ENCODE peak calls at places on chromosomes 12 and 14, in four cellular contexts. K, P, O and A are unnamed samples.

GRCh38 chr12:96986883-96987523 is 79.9 kb downstream of the NEDD1 start:
- DNase-seq in K (peak), P (peak), O (no peak), A (peak)

GRCh38 chr14:69244946-69245345 is 15.0 kb upstream of the GALNT16 start:
- DNase-seq in K (no peak), P (no peak), O (no peak), A (no peak)

GRCh38 chr14:90753456-90754005 is 62.7 kb downstream of the TTC7B start:
- DNase-seq in K (no peak), P (no peak), O (no peak), A (no peak)

GRCh38 chr14:74464785-74465184 is 28.3 kb downstream of the NPC2 start:
- DNase-seq in K (no peak), P (no peak), O (no peak), A (no peak)

GRCh38 chr14:105517096-105517495 is 9.3 kb upstream of the TMEM121 start:
- DNase-seq in K (no peak), P (no peak), O (no peak), A (no peak)

GRCh38 chr12:15209782-15210181 is 11.4 kb downstream of the RERG start:
- DNase-seq in K (no peak), P (no peak), O (no peak), A (no peak)

GRCh38 chr14:53608369-53608768 is 348.3 kb downstream of the BMP4 start:
- DNase-seq in K (no peak), P (peak), O (no peak), A (no peak)

GRCh38 chr12:24062642-24063245 is 113.3 kb upstream of the SOX5 start:
- DNase-seq in K (no peak), P (no peak), O (no peak), A (no peak)

GRCh38 chr14:50044040-50044651 is 72.2 kb downstream of the VCPKMT start:
- DNase-seq in K (no peak), P (no peak), O (no peak), A (no peak)

GRCh38 chr12:26226629-26227375 is 31.4 kb downstream of the SSPN start:
- DNase-seq in K (no peak), P (no peak), O (peak), A (no peak)

GRCh38 chr14:63203618-63204406 is 431 bp upstream of the RHOJ start:
- DNase-seq in K (peak), P (no peak), O (peak), A (peak)

GRCh38 chr12:101298426-101298825 is 18.5 kb downstream of the UTP20 start:
- DNase-seq in K (no peak), P (no peak), O (no peak), A (no peak)

GRCh38 chr14:71703477-71703876 is 228.8 kb upstream of the RGS6 start:
- DNase-seq in K (no peak), P (no peak), O (no peak), A (no peak)

GRCh38 chr12:106945261-106945851 is 10.4 kb upstream of the TMEM263 start:
- DNase-seq in K (peak), P (no peak), O (no peak), A (no peak)

GRCh38 chr12:89359615-89360014 is 7.3 kb upstream of the DUSP6 start:
- DNase-seq in K (no peak), P (no peak), O (no peak), A (no peak)

GRCh38 chr12:70891059-70891632 is 29.4 kb downstream of the PTPRR start:
- DNase-seq in K (no peak), P (no peak), O (no peak), A (no peak)

GRCh38 chr12:49109631-49110172 is 945 bp downstream of the LMBR1L start:
- DNase-seq in K (no peak), P (no peak), O (no peak), A (no peak)

GRCh38 chr12:20601668-20602280 is 93.4 kb upstream of the SLCO1C1 start:
- DNase-seq in K (no peak), P (peak), O (no peak), A (peak)

GRCh38 chr12:12717586-12718381 is 616 bp downstream of the CDKN1B start:
- DNase-seq in K (peak), P (no peak), O (peak), A (no peak)

GRCh38 chr12:119949145-119949544 is 39.9 kb upstream of the BICDL1 start:
- DNase-seq in K (no peak), P (no peak), O (no peak), A (no peak)

GRCh38 chr14:61549425-61549824 is 145.9 kb upstream of the HIF1A start:
- DNase-seq in K (no peak), P (no peak), O (no peak), A (no peak)

GRCh38 chr14:94036328-94037167 is 10.4 kb downstream of the OTUB2 start:
- DNase-seq in K (peak), P (peak), O (peak), A (peak)

GRCh38 chr14:81234268-81234667 is 13.5 kb upstream of the GTF2A1 start:
- DNase-seq in K (no peak), P (no peak), O (no peak), A (peak)

GRCh38 chr12:114313910-114314309 is 92.0 kb downstream of the TBX5 start:
- DNase-seq in K (no peak), P (no peak), O (no peak), A (no peak)

GRCh38 chr14:89757313-89757939 is 197.1 kb downstream of the EFCAB11 start:
- DNase-seq in K (no peak), P (no peak), O (no peak), A (no peak)

GRCh38 chr12:52091061-52091460 is 11.6 kb downstream of the SMIM41 start:
- DNase-seq in K (no peak), P (no peak), O (no peak), A (no peak)

GRCh38 chr14:75126121-75126544 is 715 bp downstream of the NEK9 start:
- DNase-seq in K (peak), P (peak), O (no peak), A (no peak)

DNA sequence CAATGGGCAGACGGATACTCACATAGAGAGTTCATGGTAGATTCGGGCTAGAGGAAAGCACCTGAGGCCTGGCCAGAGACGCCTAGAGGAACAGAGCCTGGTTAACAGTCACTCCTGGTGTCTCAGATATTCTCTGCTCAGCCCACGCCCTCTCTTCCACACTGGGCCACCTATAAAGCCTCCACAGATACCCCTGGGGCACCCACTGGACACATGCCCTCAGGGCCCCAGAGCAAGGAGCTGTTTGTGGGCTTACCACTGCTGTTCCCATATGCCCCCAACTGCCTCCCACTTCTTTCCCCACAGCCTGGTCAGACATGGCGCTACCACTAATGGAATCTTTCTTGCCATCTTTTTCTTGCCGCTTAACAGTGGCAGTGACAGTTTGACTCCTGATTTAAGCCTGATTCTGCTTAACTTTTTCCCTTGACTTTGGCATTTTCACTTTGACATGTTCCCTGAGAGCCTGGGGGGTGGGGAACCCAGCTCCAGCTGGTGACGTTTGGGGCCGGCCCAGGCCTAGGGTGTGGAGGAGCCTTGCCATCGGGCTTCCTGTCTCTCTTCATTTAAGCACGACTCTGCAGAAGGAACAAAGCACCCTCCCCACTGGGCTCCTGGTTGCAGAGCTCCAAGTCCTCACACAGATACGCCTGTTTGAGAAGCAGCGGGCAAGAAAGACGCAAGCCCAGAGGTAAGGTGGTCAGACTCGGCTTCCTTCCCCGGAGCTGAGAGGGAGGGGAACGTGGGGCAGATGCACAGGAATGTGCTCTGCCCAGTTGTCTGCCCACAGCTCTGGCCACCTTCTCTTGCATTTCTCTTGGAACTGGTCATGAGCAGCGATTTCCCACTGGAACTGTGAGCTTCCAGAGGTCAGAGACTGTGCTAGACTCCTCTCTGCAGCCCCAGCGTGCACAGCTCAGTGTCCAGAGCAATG is at the start of gene CD4:
- DNase-seq in K (no peak), P (no peak), O (no peak), A (no peak)
- TF ChIP-seq HMGXB4 in K (no peak), P (no peak), O (no peak), A (no peak)

GRCh38 chr12:127504874-127505273 is 762.1 kb upstream of the TMEM132C start:
- DNase-seq in K (no peak), P (no peak), O (no peak), A (no peak)

GRCh38 chr12:127507336-127507735 is 759.6 kb upstream of the TMEM132C start:
- DNase-seq in K (no peak), P (no peak), O (no peak), A (no peak)

DNA sequence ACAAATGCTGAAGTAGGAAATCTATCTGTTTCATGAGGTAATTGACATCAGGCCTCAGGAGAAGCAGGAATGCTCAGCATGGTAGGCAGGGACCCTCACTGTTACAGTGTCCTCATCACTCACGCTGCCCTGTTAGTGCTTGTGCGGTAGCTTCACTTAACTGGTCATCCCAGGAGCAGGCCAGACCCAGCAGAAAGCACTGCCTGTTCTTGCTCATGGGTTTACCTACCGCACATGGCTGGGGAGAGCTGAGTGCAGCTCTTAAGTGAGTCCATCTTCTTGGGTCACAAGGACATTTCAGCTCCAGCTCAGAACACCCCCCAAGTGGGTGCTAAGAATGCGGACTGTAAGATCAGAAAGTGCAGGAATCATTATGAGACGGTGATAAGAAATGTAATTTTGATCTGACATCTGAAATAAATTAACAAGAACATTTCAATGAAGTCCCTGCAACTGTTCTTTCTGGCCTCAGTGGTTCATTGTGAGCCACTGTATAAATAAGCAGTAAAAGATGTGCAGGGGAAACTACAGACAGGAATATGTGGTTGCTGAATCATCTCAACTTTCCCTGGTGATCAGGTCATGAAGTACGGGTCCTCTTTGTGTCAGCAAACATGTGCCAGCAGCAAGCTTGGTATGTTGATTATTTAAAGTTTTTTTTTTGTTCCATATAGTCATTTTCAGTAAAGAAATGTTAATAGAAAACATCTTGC is 757.7 kb upstream of the TMEM132C start:
- DNase-seq in K (no peak), P (no peak), O (no peak), A (no peak)
- TF ChIP-seq HMGXB4 in K (no peak), P (no peak), O (no peak), A (no peak)

DNA sequence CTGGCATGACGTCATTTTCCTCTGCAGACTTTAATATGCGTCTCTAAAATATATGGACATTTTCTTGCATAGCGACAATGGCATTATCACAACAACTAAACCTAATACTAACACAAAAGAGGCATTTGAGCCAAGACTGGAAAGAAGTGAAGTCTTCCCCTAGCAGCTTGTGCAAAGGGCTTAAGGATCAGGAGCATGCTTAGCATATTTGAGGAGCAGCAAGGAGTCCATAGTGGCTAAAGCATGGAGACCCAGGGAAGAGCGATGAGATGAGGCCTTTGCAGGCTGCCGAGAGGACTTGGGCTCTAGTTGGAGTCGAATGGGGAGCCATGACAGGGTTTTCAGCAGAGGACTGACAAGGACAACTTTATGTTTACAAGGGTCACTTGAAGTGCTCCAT is 112.0 kb downstream of the ERC1 start:
- DNase-seq in K (no peak), P (no peak), O (no peak), A (no peak)
- TF ChIP-seq HMGXB4 in K (no peak), P (no peak), O (no peak), A (no peak)

GRCh38 chr12:109523071-109523470 is 45.6 kb downstream of the UBE3B start:
- DNase-seq in K (no peak), P (no peak), O (no peak), A (no peak)
- TF ChIP-seq HMGXB4 in K (no peak), P (no peak), O (no peak), A (no peak)

DNA sequence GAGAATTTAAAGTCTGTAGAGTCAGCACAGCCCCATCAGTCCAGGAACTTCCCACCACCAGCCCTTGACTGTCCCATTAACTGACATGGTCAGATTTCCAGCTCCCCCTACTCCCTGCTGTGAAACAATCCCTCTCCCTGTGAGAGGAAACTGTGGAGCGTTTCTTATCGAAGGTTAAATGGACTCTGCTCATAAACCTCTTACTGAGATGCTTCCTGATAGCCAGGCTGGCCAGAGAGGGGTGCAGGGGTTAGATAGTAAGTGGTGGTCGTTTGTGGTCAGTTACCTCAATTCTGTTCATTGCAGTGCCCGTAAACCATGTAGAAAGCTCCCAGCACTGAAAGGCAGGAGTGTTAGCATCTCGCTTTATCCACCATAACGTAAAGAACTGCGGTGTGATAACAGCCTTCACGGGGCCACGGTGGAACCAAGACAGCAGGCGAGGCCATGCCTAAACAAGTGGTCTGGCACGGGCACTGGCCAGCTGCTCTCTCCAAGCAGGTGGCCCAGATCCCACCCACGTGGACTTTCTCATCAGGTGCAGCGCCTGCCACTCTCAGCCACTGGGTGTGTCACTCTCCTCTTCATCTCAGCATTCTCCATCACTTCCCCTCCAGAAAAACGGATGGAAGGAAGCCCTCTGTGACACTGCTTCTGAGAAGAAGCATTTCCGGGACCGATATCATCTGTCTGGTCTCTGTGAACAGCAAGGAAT is 102.2 kb downstream of the FBXL14 start:
- DNase-seq in K (peak), P (no peak), O (no peak), A (no peak)
- TF ChIP-seq HMGXB4 in K (no peak), P (no peak), O (no peak), A (no peak)

GRCh38 chr12:95848575-95849388 is 10.0 kb upstream of the SNRPF start:
- DNase-seq in K (no peak), P (peak), O (no peak), A (peak)

GRCh38 chr12:95857151-95857550 is 1.6 kb upstream of the SNRPF start:
- DNase-seq in K (no peak), P (no peak), O (no peak), A (peak)

GRCh38 chr12:95851609-95852008 is 7.1 kb upstream of the SNRPF start:
- DNase-seq in K (no peak), P (no peak), O (no peak), A (no peak)

GRCh38 chr12:95857799-95858198 is 953 bp upstream of the SNRPF start:
- DNase-seq in K (no peak), P (no peak), O (no peak), A (no peak)

DNA sequence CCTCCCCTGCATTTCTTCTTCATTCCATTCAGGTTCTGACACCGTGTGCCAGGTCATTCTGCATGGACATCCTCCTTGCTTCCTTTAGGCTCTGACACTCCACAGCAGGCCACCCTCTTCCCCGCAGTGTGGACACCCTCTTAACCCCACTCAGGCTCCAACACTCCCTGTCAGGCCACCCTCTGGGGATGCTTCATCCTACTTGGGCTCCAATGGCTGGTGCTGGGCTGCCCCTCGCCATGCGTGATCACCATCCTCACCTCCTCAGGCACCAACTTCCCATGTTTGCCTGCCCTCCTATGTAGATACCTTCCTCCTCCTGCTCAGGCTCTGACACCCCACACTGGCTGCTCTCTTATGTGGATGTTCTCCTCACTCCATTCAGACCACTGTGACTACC is 6.6 kb upstream of the SNRPF start:
- DNase-seq in K (no peak), P (no peak), O (no peak), A (no peak)
- TF ChIP-seq HMGXB4 in K (no peak), P (no peak), O (no peak), A (no peak)

DNA sequence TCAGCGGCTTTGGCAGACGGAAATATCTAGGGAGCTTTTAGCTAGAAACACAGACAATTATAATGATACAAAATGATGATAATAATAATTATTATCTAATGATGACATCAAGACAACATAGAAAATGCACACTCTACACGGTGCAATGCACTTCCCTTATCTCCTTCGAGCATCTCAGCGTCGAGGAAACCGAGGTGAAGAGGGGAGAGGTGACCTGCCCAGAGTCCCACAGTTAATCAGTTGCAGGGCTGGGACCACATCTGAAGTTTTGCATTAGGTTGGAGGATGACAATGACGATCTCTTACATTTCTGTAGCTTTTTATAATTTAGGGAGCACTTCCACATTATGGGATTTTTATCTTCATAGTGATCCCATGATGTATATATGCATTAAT is 130.2 kb downstream of the PAPOLA start:
- DNase-seq in K (no peak), P (no peak), O (no peak), A (no peak)
- TF ChIP-seq HMGXB4 in K (no peak), P (no peak), O (no peak), A (no peak)